ENCODE peak calls at places on chromosomes 6 and 20, in eight cellular contexts. D is prostate gland; O is body of pancreas; C is CD4-positive, alpha-beta memory T cell; P is neuronal stem cell; G is aorta; U is heart left ventricle; A is endodermal cell. W is an unnamed sample. For H3K9me3, the result is how much of the 10 kb centered on the place peaks cover.

GRCh38 chr20:35994994-35995453 is 26.6 kb downstream of the CNBD2 start:
- DNase-seq in P (peak), A (peak), C (peak), U (peak), O (peak), G (peak), D (peak), W (peak)

GRCh38 chr20:57323034-57323433 is 6.6 kb upstream of the SPO11 start:
- DNase-seq in D (no peak), U (no peak), A (peak), P (peak), C (no peak), G (no peak), O (no peak), W (peak)

GRCh38 chr20:32138921-32139320 is 29.4 kb downstream of the TM9SF4 start:
- DNase-seq in A (no peak), P (no peak), O (no peak), D (no peak), C (no peak), G (no peak), U (no peak), W (no peak)

GRCh38 chr6:12353731-12354130 is 63.6 kb downstream of the EDN1 start:
- DNase-seq in D (peak), P (no peak), G (no peak), C (no peak), A (no peak), U (no peak), O (peak), W (no peak)

GRCh38 chr20:10634683-10635411 is 39.0 kb downstream of the JAG1 start:
- DNase-seq in D (peak), P (no peak), G (no peak), O (no peak), C (no peak), U (no peak), A (no peak), W (no peak)

GRCh38 chr20:62804632-62805364 is at the start of gene OGFR:
- DNase-seq in D (peak), P (no peak), C (peak), A (peak), G (peak), O (peak), U (peak), W (peak)

GRCh38 chr6:157392927-157393666 is 12.1 kb downstream of the ZDHHC14 start:
- DNase-seq in U (no peak), O (no peak), C (no peak), D (no peak), G (no peak), A (no peak), P (no peak), W (peak)

GRCh38 chr6:27811383-27811782 is 100.8 kb downstream of the OR2B2 start:
- DNase-seq in A (no peak), P (no peak), O (no peak), U (no peak), C (no peak), G (no peak), D (no peak), W (no peak)

GRCh38 chr6:19719691-19720127 is 117.5 kb upstream of the ID4 start:
- DNase-seq in P (peak), A (peak), O (peak), C (no peak), U (no peak), G (no peak), D (no peak), W (peak)

GRCh38 chr6:80214436-80215022 is 108.1 kb downstream of the BCKDHB start:
- DNase-seq in A (no peak), P (peak), D (peak), U (no peak), O (peak), C (no peak), G (no peak), W (peak)

GRCh38 chr6:169223006-169223405 is 30.6 kb downstream of the THBS2 start:
- DNase-seq in A (no peak), G (peak), U (no peak), O (no peak), C (no peak), P (no peak), D (no peak), W (no peak)

GRCh38 chr6:127173541-127173940 is 55.1 kb downstream of the RSPO3 start:
- DNase-seq in P (no peak), O (no peak), C (no peak), G (no peak), D (no peak), A (no peak), U (no peak), W (no peak)

GRCh38 chr6:2578729-2579128 is 172.0 kb downstream of the MYLK4 start:
- DNase-seq in A (no peak), C (no peak), U (no peak), D (no peak), G (no peak), P (no peak), O (no peak), W (peak)

GRCh38 chr6:32840604-32841246 is 2.2 kb upstream of the TAP2 start:
- DNase-seq in U (no peak), C (peak), A (no peak), D (no peak), G (no peak), O (no peak), P (no peak), W (no peak)

GRCh38 chr6:72984981-72985665 is 240.2 kb downstream of the KHDC1L start:
- DNase-seq in P (no peak), U (no peak), G (no peak), A (no peak), D (no peak), O (no peak), C (no peak), W (no peak)
- H3K9me3 ChIP-seq in P (under half), U (under half), G (under half), A (under half), D (under half), O (under half), C (under half), W (under half)

GRCh38 chr6:106767271-106767670 is 137.9 kb downstream of the QRSL1 start:
- DNase-seq in C (no peak), D (no peak), O (no peak), A (no peak), G (no peak), P (no peak), U (no peak), W (no peak)
- H3K9me3 ChIP-seq in C (under half), D (under half), O (under half), A (under half), G (under half), P (under half), U (under half), W (under half)

GRCh38 chr6:303263-303662 is 11.0 kb downstream of the DUSP22 start:
- DNase-seq in P (no peak), A (no peak), D (no peak), U (no peak), G (peak), O (no peak), C (no peak), W (no peak)
- H3K9me3 ChIP-seq in P (half or more), A (under half), D (under half), U (under half), G (under half), O (under half), C (under half), W (under half)

DNA sequence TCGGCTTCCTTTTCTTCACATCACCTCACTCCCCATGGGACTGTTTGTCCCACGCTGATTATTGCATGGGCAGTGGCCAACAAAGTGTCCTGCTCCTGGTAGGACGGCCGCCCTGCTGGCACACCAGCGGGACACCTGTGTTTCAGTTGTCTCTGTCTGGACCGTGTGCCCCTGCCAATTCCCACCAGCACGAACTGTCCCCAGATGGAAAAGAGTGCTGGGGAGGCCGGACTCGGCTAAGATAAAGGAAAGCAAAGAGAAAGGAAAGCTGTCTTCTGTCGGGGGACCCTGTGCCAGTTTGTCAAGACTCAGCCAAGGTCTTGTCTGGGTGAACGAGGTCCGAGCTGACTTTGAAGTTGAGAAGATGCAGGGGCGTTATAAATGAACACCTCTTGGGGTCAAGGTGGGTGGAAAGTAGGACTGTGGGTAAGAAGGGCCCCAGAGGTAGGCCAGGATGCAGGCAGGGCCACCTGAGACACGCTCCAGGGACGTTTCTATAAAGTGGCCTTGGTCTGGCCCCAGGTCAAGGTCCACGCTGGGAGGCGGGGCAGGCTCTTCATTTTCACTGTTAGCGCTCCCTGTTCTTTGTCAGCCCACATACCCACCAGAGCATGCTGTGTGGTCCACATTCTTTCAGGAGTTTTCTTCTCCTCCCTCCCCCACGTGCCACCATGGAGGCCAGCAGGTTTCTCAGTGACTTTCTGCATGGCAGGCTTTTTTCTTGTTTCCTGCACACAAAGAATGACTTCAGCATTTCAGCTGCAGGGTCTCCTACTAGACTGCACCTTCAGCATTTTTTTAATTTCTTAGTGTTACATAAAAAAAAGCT is 57.2 kb downstream of the FAM50B start:
- DNase-seq in D (no peak), P (peak), U (no peak), O (peak), C (no peak), G (no peak), A (no peak), W (no peak)
- H3K9me3 ChIP-seq in D (under half), P (under half), U (under half), O (under half), C (under half), G (under half), A (under half), W (under half)

GRCh38 chr6:106782524-106783265 is 153.3 kb downstream of the QRSL1 start:
- DNase-seq in U (no peak), G (no peak), O (peak), C (no peak), A (no peak), P (no peak), D (peak), W (peak)
- H3K9me3 ChIP-seq in U (under half), G (under half), O (under half), C (under half), A (under half), P (under half), D (under half), W (under half)

W was measured in cardiac muscle cell.